ENCODE peak calls at places on chromosomes 7 and 10, in six cellular contexts. One of them, this sample, is unnamed.

GRCh38 chr10:77643795-77644468 is 6.3 kb upstream of the KCNMA1 start:
- DNase-seq in hepatocyte: peak; percentile 73
- DNase-seq in body of pancreas: peak; percentile 28
- DNase-seq in ovary: no peak
- DNase-seq in fibroblast of lung: peak; percentile 59
- DNase-seq in right lobe of liver: peak; percentile 38
- DNase-seq in this sample: peak; percentile 64

GRCh38 chr7:30750574-30751256 is 1.2 kb upstream of the INMT start:
- DNase-seq in hepatocyte: peak; percentile 45
- DNase-seq in body of pancreas: peak; percentile 29
- DNase-seq in ovary: no peak
- DNase-seq in fibroblast of lung: peak; percentile 93
- DNase-seq in right lobe of liver: no peak
- DNase-seq in this sample: no peak

GRCh38 chr10:59240581-59241183 is 64.2 kb downstream of the PHYHIPL start:
- DNase-seq in hepatocyte: peak; percentile 55
- DNase-seq in body of pancreas: no peak
- DNase-seq in ovary: no peak
- DNase-seq in fibroblast of lung: peak; percentile 26
- DNase-seq in right lobe of liver: no peak
- DNase-seq in this sample: no peak

GRCh38 chr7:135991322-135991721 is 14.2 kb upstream of the MTPN start:
- DNase-seq in hepatocyte: no peak
- DNase-seq in body of pancreas: no peak
- DNase-seq in ovary: no peak
- DNase-seq in fibroblast of lung: peak; percentile 9
- DNase-seq in right lobe of liver: no peak
- DNase-seq in this sample: no peak

GRCh38 chr10:88437411-88437810 is 145.7 kb downstream of the RNLS start:
- DNase-seq in hepatocyte: no peak
- DNase-seq in body of pancreas: no peak
- DNase-seq in ovary: no peak
- DNase-seq in fibroblast of lung: no peak
- DNase-seq in right lobe of liver: no peak
- DNase-seq in this sample: no peak

GRCh38 chr10:69265521-69265920 is 12.8 kb upstream of the HK1 start:
- DNase-seq in hepatocyte: no peak
- DNase-seq in body of pancreas: no peak
- DNase-seq in ovary: no peak
- DNase-seq in fibroblast of lung: no peak
- DNase-seq in right lobe of liver: no peak
- DNase-seq in this sample: no peak

GRCh38 chr7:90401989-90402388 is 1.3 kb upstream of the CLDN12 start:
- DNase-seq in hepatocyte: no peak
- DNase-seq in body of pancreas: no peak
- DNase-seq in ovary: no peak
- DNase-seq in fibroblast of lung: peak; percentile 7
- DNase-seq in right lobe of liver: peak; percentile 28
- DNase-seq in this sample: no peak

GRCh38 chr10:103416436-103417147 is 20.2 kb downstream of the PDCD11 start:
- DNase-seq in hepatocyte: peak; percentile 77
- DNase-seq in body of pancreas: peak; percentile 82
- DNase-seq in ovary: peak; percentile 64
- DNase-seq in fibroblast of lung: peak; percentile 30
- DNase-seq in right lobe of liver: peak; percentile 32
- DNase-seq in this sample: peak; percentile 79

GRCh38 chr10:97640868-97641811 is 669 bp downstream of the PI4K2A start:
- DNase-seq in hepatocyte: peak; percentile 44
- DNase-seq in body of pancreas: peak; percentile 15
- DNase-seq in ovary: peak; percentile 33
- DNase-seq in fibroblast of lung: peak; percentile 53
- DNase-seq in right lobe of liver: peak; percentile 46
- DNase-seq in this sample: peak; percentile 32

GRCh38 chr10:130485958-130486680 is 349.9 kb downstream of the GLRX3 start:
- DNase-seq in hepatocyte: no peak
- DNase-seq in body of pancreas: no peak
- DNase-seq in ovary: no peak
- DNase-seq in fibroblast of lung: no peak
- DNase-seq in right lobe of liver: no peak
- DNase-seq in this sample: no peak

GRCh38 chr10:131872837-131873375 is 27.9 kb upstream of the PPP2R2D start:
- DNase-seq in hepatocyte: no peak
- DNase-seq in body of pancreas: no peak
- DNase-seq in ovary: no peak
- DNase-seq in fibroblast of lung: no peak
- DNase-seq in right lobe of liver: no peak
- DNase-seq in this sample: peak; percentile 34

GRCh38 chr10:113087082-113088029 is 137.3 kb downstream of the TCF7L2 start:
- DNase-seq in hepatocyte: peak; percentile 86
- DNase-seq in body of pancreas: peak; percentile 36
- DNase-seq in ovary: peak; percentile 57
- DNase-seq in fibroblast of lung: peak; percentile 100
- DNase-seq in right lobe of liver: peak; percentile 54
- DNase-seq in this sample: peak; percentile 62

GRCh38 chr10:70193391-70193844 is 23.1 kb upstream of the SAR1A start:
- DNase-seq in hepatocyte: peak; percentile 40
- DNase-seq in body of pancreas: no peak
- DNase-seq in ovary: no peak
- DNase-seq in fibroblast of lung: peak; percentile 21
- DNase-seq in right lobe of liver: no peak
- DNase-seq in this sample: no peak

GRCh38 chr7:116588641-116589594 is 64.1 kb downstream of the CAV1 start:
- DNase-seq in hepatocyte: peak; percentile 72
- DNase-seq in body of pancreas: no peak
- DNase-seq in ovary: no peak
- DNase-seq in fibroblast of lung: peak; percentile 66
- DNase-seq in right lobe of liver: no peak
- DNase-seq in this sample: no peak

GRCh38 chr7:54541941-54542618 is at the start of gene VSTM2A:
- DNase-seq in hepatocyte: peak; percentile 66
- DNase-seq in body of pancreas: peak; percentile 33
- DNase-seq in ovary: peak; percentile 18
- DNase-seq in fibroblast of lung: peak; percentile 3
- DNase-seq in right lobe of liver: no peak
- DNase-seq in this sample: no peak

GRCh38 chr10:78433063-78433717 is 399.5 kb downstream of the RPS24 start:
- DNase-seq in hepatocyte: no peak
- DNase-seq in body of pancreas: no peak
- DNase-seq in ovary: peak; percentile 10
- DNase-seq in fibroblast of lung: no peak
- DNase-seq in right lobe of liver: no peak
- DNase-seq in this sample: no peak

GRCh38 chr7:17939670-17940301 is 508 bp downstream of the SNX13 start:
- DNase-seq in hepatocyte: peak; percentile 58
- DNase-seq in body of pancreas: peak; percentile 66
- DNase-seq in ovary: no peak
- DNase-seq in fibroblast of lung: peak; percentile 35
- DNase-seq in right lobe of liver: peak; percentile 71
- DNase-seq in this sample: peak; percentile 43

GRCh38 chr10:132482090-132482489 is 55.5 kb upstream of the INPP5A start:
- DNase-seq in hepatocyte: peak; percentile 77
- DNase-seq in body of pancreas: no peak
- DNase-seq in ovary: no peak
- DNase-seq in fibroblast of lung: peak; percentile 86
- DNase-seq in right lobe of liver: no peak
- DNase-seq in this sample: no peak

GRCh38 chr10:114600067-114600466 is 58.0 kb downstream of the ABLIM1 start:
- DNase-seq in hepatocyte: no peak
- DNase-seq in body of pancreas: no peak
- DNase-seq in ovary: no peak
- DNase-seq in fibroblast of lung: no peak
- DNase-seq in right lobe of liver: no peak
- DNase-seq in this sample: no peak
- H3K27ac ChIP-seq in hepatocyte: no peak overlapping the region
- H3K27ac ChIP-seq in body of pancreas: no peak overlapping the region
- H3K27ac ChIP-seq in ovary: no peak overlapping the region
- H3K27ac ChIP-seq in fibroblast of lung: no peak overlapping the region
- H3K27ac ChIP-seq in right lobe of liver: no peak overlapping the region
- H3K27ac ChIP-seq in this sample: no peak overlapping the region

DNA sequence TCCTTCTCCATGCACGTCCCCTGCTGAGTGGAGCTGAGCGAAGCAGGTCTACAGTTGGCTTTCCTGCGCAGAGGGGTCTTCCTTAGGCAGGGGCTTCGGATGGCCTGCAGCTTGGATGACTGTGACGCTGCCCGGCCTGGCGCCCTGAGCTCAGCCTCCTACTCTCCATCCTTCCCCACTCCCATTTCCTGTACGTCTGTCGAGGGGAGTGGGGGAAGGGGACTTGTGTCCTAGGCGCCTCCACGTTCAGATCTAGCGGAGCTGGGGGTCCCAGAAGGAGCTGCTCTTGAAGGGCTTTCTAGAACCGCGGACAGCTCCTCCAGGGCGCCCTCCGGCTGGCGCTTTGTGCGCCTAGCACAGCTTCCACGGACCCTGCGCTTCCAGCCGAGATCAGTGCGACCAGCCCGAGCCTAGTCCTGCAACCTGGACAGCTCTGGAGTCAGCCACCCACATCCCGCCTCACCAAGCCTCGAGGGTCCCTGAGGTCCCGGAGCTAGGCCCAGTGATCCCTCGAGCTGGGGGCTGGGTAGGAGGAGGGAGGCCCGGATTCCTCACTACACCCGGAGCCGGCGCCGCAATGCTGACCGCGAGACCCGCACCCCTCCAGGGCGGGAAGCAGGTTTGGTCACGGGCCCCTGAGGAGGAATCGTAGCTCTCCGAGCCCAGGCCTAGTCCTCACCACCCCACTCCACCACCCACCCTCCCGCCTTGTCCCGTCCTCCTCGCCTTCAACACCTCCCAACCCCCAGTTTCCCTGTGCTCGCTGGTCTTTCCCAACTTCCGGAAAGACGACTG is 1.8 kb downstream of the GRID1 start:
- DNase-seq in hepatocyte: no peak
- DNase-seq in body of pancreas: no peak
- DNase-seq in ovary: no peak
- DNase-seq in fibroblast of lung: peak; percentile 8
- DNase-seq in right lobe of liver: no peak
- DNase-seq in this sample: peak; percentile 42
- H3K4me3 ChIP-seq in hepatocyte: no peak overlapping the region
- H3K4me3 ChIP-seq in body of pancreas: no peak overlapping the region
- H3K4me3 ChIP-seq in ovary: peak overlapping the region; percentile 47
- H3K4me3 ChIP-seq in fibroblast of lung: no peak overlapping the region
- H3K4me3 ChIP-seq in right lobe of liver: no peak overlapping the region
- H3K4me3 ChIP-seq in this sample: peak overlapping the region; percentile 27

GRCh38 chr7:5354460-5355279 is 69.0 kb downstream of the TNRC18 start:
- DNase-seq in hepatocyte: peak; percentile 74
- DNase-seq in body of pancreas: peak; percentile 74
- DNase-seq in ovary: peak; percentile 67
- DNase-seq in fibroblast of lung: peak; percentile 32
- DNase-seq in right lobe of liver: peak; percentile 80
- DNase-seq in this sample: peak; percentile 77
- H3K36me3 ChIP-seq in hepatocyte: no peaks in the 10 kb centered on the region
- H3K36me3 ChIP-seq in body of pancreas: peaks cover 11% of the 10 kb centered on the region
- H3K36me3 ChIP-seq in ovary: no peaks in the 10 kb centered on the region
- H3K36me3 ChIP-seq in fibroblast of lung: peaks cover 20% of the 10 kb centered on the region
- H3K36me3 ChIP-seq in right lobe of liver: peaks cover 11% of the 10 kb centered on the region
- H3K36me3 ChIP-seq in this sample: no peaks in the 10 kb centered on the region

DNA sequence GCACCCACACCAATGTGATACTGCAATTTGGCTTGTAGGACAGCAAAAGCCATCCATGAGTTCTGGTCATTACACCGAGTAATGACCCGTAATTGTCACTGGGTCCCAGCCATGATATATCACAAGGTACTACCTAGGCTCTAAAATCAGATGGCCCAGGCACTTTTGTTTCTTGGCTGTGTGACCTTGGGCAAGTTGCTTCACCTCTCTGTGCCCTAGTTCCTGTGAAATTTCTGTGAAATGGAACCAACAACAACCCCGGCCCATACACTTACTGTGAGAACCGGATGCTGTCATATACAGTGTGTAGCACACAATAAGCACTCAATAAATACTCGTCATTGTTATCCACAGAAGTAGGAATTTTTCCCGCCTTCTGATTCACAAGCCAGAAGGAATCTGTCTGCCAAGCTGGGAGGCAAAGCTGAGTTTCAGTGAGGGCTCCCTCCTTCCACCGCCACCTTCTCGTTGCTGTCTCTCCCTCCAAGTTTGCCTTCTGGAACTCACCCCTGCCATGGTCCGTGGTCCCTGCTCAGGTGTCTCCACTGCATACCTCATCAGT is 6.4 kb upstream of the CYTH3 start:
- DNase-seq in hepatocyte: no peak
- DNase-seq in body of pancreas: no peak
- DNase-seq in ovary: no peak
- DNase-seq in fibroblast of lung: peak; percentile 69
- DNase-seq in right lobe of liver: no peak
- DNase-seq in this sample: peak; percentile 17
- H3K27ac ChIP-seq in hepatocyte: no peak overlapping the region
- H3K27ac ChIP-seq in body of pancreas: no peak overlapping the region
- H3K27ac ChIP-seq in ovary: no peak overlapping the region
- H3K27ac ChIP-seq in fibroblast of lung: no peak overlapping the region
- H3K27ac ChIP-seq in right lobe of liver: no peak overlapping the region
- H3K27ac ChIP-seq in this sample: no peak overlapping the region

GRCh38 chr7:8433477-8434289 is at the start of gene NXPH1:
- DNase-seq in hepatocyte: peak; percentile 78
- DNase-seq in body of pancreas: peak; percentile 51
- DNase-seq in ovary: no peak
- DNase-seq in fibroblast of lung: no peak
- DNase-seq in right lobe of liver: peak; percentile 26
- DNase-seq in this sample: no peak

GRCh38 chr7:8434290-8435002 is 1.0 kb downstream of the NXPH1 start:
- DNase-seq in hepatocyte: no peak
- DNase-seq in body of pancreas: no peak
- DNase-seq in ovary: no peak
- DNase-seq in fibroblast of lung: no peak
- DNase-seq in right lobe of liver: no peak
- DNase-seq in this sample: no peak

GRCh38 chr7:8435597-8436243 is 2.3 kb downstream of the NXPH1 start:
- DNase-seq in hepatocyte: no peak
- DNase-seq in body of pancreas: no peak
- DNase-seq in ovary: no peak
- DNase-seq in fibroblast of lung: no peak
- DNase-seq in right lobe of liver: no peak
- DNase-seq in this sample: no peak

GRCh38 chr7:8435120-8435519 is 1.7 kb downstream of the NXPH1 start:
- DNase-seq in hepatocyte: no peak
- DNase-seq in body of pancreas: no peak
- DNase-seq in ovary: no peak
- DNase-seq in fibroblast of lung: no peak
- DNase-seq in right lobe of liver: no peak
- DNase-seq in this sample: no peak

GRCh38 chr7:8436965-8437364 is 3.6 kb downstream of the NXPH1 start:
- DNase-seq in hepatocyte: peak; percentile 72
- DNase-seq in body of pancreas: peak; percentile 78
- DNase-seq in ovary: no peak
- DNase-seq in fibroblast of lung: no peak
- DNase-seq in right lobe of liver: peak; percentile 58
- DNase-seq in this sample: no peak
- H3K4me3 ChIP-seq in hepatocyte: no peak overlapping the region
- H3K4me3 ChIP-seq in body of pancreas: no peak overlapping the region
- H3K4me3 ChIP-seq in ovary: no peak overlapping the region
- H3K4me3 ChIP-seq in fibroblast of lung: no peak overlapping the region
- H3K4me3 ChIP-seq in right lobe of liver: no peak overlapping the region
- H3K4me3 ChIP-seq in this sample: no peak overlapping the region

DNA sequence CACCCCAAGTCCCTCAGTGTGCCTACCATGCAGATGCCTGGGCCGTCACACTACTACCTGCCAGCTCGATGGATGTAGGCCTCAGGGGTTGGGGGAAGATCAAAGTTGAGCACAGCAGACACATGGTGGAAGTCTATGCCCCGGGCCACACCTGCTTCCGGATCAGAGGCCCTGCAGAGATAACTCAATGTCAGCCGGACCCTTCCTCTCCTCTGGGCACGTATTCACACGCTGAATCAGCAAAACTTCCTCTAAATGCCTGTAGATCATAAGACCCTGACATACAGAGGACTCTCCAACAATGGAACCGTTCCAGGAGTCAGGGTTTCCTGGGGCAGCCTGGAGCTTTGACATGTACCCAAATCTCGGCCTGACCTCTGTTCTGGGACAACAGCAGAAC is 3.8 kb downstream of the DDX56 start:
- DNase-seq in hepatocyte: no peak
- DNase-seq in body of pancreas: no peak
- DNase-seq in ovary: no peak
- DNase-seq in fibroblast of lung: no peak
- DNase-seq in right lobe of liver: no peak
- DNase-seq in this sample: no peak
- H3K36me3 ChIP-seq in hepatocyte: no peaks in the 10 kb centered on the region
- H3K36me3 ChIP-seq in body of pancreas: peaks cover 26% of the 10 kb centered on the region
- H3K36me3 ChIP-seq in ovary: no peaks in the 10 kb centered on the region
- H3K36me3 ChIP-seq in fibroblast of lung: peaks cover 52% of the 10 kb centered on the region
- H3K36me3 ChIP-seq in right lobe of liver: peaks cover 33% of the 10 kb centered on the region
- H3K36me3 ChIP-seq in this sample: no peaks in the 10 kb centered on the region

This sample was measured in Peyer's patch.